ENCODE peak calls at places on chromosome 7, in six cellular contexts. A is hepatocyte, Y is mesenchymal stem cell, R is trophoblast cell, Q is IMR-90, E is fibroblast of lung. T is an unnamed sample.
A peak's percentile ranks its signal among the peaks of the same experiment; 100 is the strongest.

GRCh38 chr7:133629696-133630095 is 376.8 kb downstream of the EXOC4 start:
- DNase-seq in A (no peak), R (no peak), Q (peak; percentile 50), E (peak; percentile 6), Y (peak; percentile 20), T (no peak)

GRCh38 chr7:92835140-92835850 is 1.1 kb downstream of the CDK6 start:
- DNase-seq in E (peak; percentile 74), R (peak; percentile 59), Y (peak; percentile 87), A (peak; percentile 78), Q (peak; percentile 74), T (peak; percentile 55)

GRCh38 chr7:151871904-151872303 is 5.0 kb downstream of the PRKAG2 start:
- DNase-seq in Q (no peak), Y (no peak), E (no peak), R (no peak), A (no peak), T (no peak)

GRCh38 chr7:66330961-66331360 is 125.8 kb downstream of the TPST1 start:
- DNase-seq in E (peak; percentile 34), R (no peak), A (peak; percentile 16), Y (peak; percentile 42), Q (peak; percentile 52), T (no peak)

GRCh38 chr7:35185908-35186731 is 67.8 kb downstream of the TBX20 start:
- DNase-seq in R (peak; percentile 31), Y (peak; percentile 61), E (peak; percentile 79), Q (peak; percentile 8), A (peak; percentile 28), T (no peak)

GRCh38 chr7:2856388-2857169 is 12.5 kb upstream of the GNA12 start:
- DNase-seq in Q (no peak), A (no peak), E (no peak), R (no peak), Y (peak; percentile 66), T (no peak)

GRCh38 chr7:52431082-52431815 is 604.2 kb upstream of the POM121L12 start:
- DNase-seq in A (no peak), R (no peak), Q (no peak), Y (no peak), E (no peak), T (no peak)

GRCh38 chr7:106774768-106775551 is 90.1 kb upstream of the PIK3CG start:
- DNase-seq in E (peak; percentile 89), R (peak; percentile 83), Y (peak; percentile 93), Q (peak; percentile 27), A (no peak), T (no peak)

GRCh38 chr7:86904949-86905834 is 154.3 kb downstream of the ELAPOR2 start:
- DNase-seq in Q (peak; percentile 10), R (no peak), Y (peak; percentile 46), E (peak; percentile 8), A (peak; percentile 24), T (peak; percentile 43)

GRCh38 chr7:100768784-100769183 is 35.4 kb downstream of the ZAN start:
- DNase-seq in Y (no peak), Q (no peak), A (no peak), E (no peak), R (no peak), T (no peak)

GRCh38 chr7:45920543-45921380 is at the start of gene IGFBP3:
- DNase-seq in E (peak; percentile 78), Y (peak; percentile 67), A (peak; percentile 84), R (peak; percentile 75), Q (peak; percentile 69), T (peak; percentile 76)

GRCh38 chr7:116810267-116811116 is 51.9 kb upstream of the CAPZA2 start:
- DNase-seq in Q (no peak), A (peak; percentile 50), Y (peak; percentile 26), E (no peak), R (peak; percentile 39), T (no peak)

GRCh38 chr7:74240482-74240881 is 13.7 kb downstream of the RFC2 start:
- DNase-seq in Y (no peak), E (no peak), R (no peak), A (peak; percentile 47), Q (no peak), T (no peak)

GRCh38 chr7:127396184-127396583 is 3.7 kb upstream of the ZNF800 start:
- DNase-seq in A (no peak), R (peak; percentile 28), E (no peak), Q (no peak), Y (peak; percentile 45), T (peak; percentile 48)

GRCh38 chr7:32477649-32477980 is 12.6 kb downstream of the LSM5 start:
- DNase-seq in E (no peak), Q (no peak), R (no peak), Y (no peak), A (no peak), T (no peak)

GRCh38 chr7:128035712-128036111 is 4.5 kb upstream of the LRRC4 start:
- DNase-seq in R (no peak), E (peak; percentile 28), Q (no peak), A (no peak), Y (no peak), T (peak; percentile 31)

GRCh38 chr7:44981035-44981706 is 2.4 kb upstream of the MYO1G start:
- DNase-seq in Y (no peak), Q (no peak), R (no peak), E (no peak), A (no peak), T (peak; percentile 45)

DNA sequence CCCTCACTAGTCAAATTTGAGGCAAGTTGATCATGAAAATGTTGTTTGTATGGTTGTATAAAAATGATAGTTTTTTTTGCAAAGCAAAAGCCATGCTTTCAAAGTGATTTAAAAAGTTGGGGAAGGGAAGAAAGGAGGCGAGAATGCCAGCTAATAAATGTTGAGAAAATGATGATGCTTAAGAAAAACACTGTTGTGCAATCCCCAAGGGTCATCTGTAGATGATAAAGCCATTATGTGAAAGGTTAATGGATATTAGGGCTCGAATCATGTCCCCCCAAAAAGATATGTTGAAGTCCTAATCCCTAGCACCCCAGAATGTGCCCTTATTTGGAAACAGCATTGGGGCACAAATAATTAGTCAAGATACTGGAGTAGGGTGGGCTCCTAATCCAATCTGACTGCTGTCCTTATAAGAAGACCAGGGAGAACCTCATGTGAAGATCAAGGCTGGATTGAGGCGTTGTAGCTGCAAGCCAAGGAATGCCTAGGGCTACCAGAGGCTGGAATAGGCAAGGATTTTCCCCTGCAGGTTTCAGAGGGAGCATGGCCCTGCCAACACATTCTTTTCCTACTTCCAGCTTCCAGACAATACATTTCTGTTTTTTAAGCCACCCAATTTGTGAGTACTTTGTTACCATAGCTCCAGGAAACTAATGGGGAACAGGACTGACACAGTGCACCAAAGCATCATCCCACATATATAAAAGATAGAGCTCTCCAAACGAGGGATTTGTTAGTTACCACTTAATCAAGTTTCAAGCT is 35.4 kb upstream of the MKLN1 start:
- DNase-seq in A (no peak), R (no peak), Y (no peak), Q (no peak), E (peak; percentile 7), T (no peak)
- H2AFZ ChIP-seq in A (no peak overlapping the region), R (no peak overlapping the region), Y (no peak overlapping the region), Q (no peak overlapping the region), E (no peak overlapping the region), T (no peak overlapping the region)

DNA sequence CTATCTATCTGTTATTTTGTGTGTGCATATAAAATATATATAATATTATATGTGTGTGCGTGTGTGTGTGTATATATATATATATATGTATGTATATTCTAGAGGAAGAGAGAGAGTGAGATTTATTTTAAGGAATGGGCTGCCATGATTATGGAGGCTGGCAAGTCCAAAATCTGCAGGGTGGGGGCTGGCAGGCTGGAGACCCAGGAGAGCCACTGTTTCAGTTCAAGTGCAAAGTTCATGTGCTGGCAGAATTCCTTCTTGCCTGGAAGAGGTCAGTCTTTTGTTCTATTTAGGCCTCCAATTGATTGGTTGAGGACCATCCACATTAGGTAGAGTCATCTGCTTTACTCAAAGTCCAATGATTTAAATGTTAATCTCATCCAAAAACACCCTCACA is 42.3 kb upstream of the GARS1 start:
- DNase-seq in Y (no peak), R (no peak), E (no peak), Q (no peak), A (no peak), T (no peak)
- H3K4me2 ChIP-seq in Y (no peak overlapping the region), R (no peak overlapping the region), E (no peak overlapping the region), Q (no peak overlapping the region), A (no peak overlapping the region), T (no peak overlapping the region)

DNA sequence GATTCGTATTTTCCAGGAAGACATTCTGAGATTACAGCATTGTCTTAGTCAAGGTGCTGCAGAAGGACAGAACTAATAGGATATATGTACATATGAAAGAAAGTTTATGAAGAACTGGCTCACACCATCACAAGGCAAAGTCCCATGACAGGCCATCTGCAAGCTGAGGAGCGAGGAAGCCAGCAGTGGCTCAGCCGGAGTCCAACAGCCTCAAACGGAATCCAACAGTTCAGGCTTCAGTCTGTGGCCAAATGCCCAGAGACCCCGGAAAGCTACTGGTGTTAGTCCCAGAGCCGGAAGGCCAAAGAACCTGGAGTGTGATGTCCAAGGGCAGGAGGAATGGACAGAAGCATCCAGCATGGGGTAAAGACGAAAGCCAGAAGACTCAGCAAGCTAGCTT is 4.4 kb upstream of the ZFAND2A start:
- DNase-seq in A (no peak), Q (no peak), E (no peak), R (no peak), Y (no peak), T (no peak)
- H2AFZ ChIP-seq in A (no peak overlapping the region), Q (no peak overlapping the region), E (no peak overlapping the region), R (no peak overlapping the region), Y (no peak overlapping the region), T (no peak overlapping the region)

GRCh38 chr7:71271203-71271602 is 139.3 kb downstream of the GALNT17 start:
- DNase-seq in A (no peak), E (no peak), Q (no peak), Y (no peak), R (no peak), T (no peak)
- H3K4me2 ChIP-seq in A (no peak overlapping the region), E (no peak overlapping the region), Q (no peak overlapping the region), Y (no peak overlapping the region), R (no peak overlapping the region), T (no peak overlapping the region)

DNA sequence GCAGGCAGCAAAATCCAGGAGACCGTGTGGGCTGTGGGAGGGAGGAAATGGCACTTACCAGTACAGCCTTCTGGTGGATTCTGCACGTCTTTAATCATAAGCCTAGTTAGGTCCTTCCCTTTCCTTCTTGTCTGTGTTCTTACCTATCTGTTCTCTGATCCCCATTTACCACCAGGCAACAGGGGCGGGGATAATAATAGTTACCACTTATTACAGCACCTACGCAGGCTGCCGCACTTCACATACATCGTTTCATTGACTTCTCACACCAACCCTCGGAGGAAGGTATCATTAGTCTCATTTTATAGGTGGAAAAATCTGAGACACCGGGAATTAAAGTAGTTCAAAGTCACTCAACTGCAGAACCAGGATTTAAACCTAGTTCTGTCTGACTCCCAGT is 4.5 kb upstream of the EPHA1 start:
- DNase-seq in E (no peak), R (no peak), A (no peak), Q (no peak), Y (no peak), T (no peak)
- H2AFZ ChIP-seq in E (no peak overlapping the region), R (no peak overlapping the region), A (no peak overlapping the region), Q (no peak overlapping the region), Y (no peak overlapping the region), T (no peak overlapping the region)

GRCh38 chr7:158657189-158657746 is 47.3 kb downstream of the NCAPG2 start:
- DNase-seq in Y (no peak), E (no peak), Q (no peak), A (no peak), R (no peak), T (peak; percentile 98)

GRCh38 chr7:158664406-158664805 is 40.2 kb downstream of the NCAPG2 start:
- DNase-seq in R (no peak), Y (no peak), E (no peak), Q (no peak), A (no peak), T (no peak)

GRCh38 chr7:158663428-158663741 is 41.2 kb downstream of the NCAPG2 start:
- DNase-seq in Y (no peak), Q (no peak), A (no peak), E (no peak), R (no peak), T (no peak)

GRCh38 chr7:158658475-158658874 is 46.1 kb downstream of the NCAPG2 start:
- DNase-seq in A (no peak), Q (no peak), Y (no peak), R (no peak), E (no peak), T (no peak)

GRCh38 chr7:158662610-158663427 is 41.8 kb downstream of the NCAPG2 start:
- DNase-seq in E (no peak), R (no peak), Y (no peak), Q (no peak), A (no peak), T (no peak)
- H3K4me2 ChIP-seq in E (no peak overlapping the region), R (no peak overlapping the region), Y (no peak overlapping the region), Q (no peak overlapping the region), A (no peak overlapping the region), T (no peak overlapping the region)

T was measured in MM.1S.